ENCODE peak calls at places on chromosomes 1 and 21, in five cellular contexts. One of them, this sample, is unnamed.

GRCh38 chr1:85581138-85581801 is 709 bp downstream of the CCN1 start:
- DNase-seq in stimulated activated CD8-positive, alpha-beta memory T cell treated with anti-CD3 and anti-CD28 coated beads, Interleukin-15, amount 100 ng/mL, for 4 hours: no peak
- DNase-seq in NCI-H1105: peak
- DNase-seq in ovary: peak
- DNase-seq in kidney glomerular epithelial cell: no peak
- DNase-seq in this sample: peak

GRCh38 chr1:177343445-177343844 is 172.7 kb downstream of the BRINP2 start:
- DNase-seq in stimulated activated CD8-positive, alpha-beta memory T cell treated with anti-CD3 and anti-CD28 coated beads, Interleukin-15, amount 100 ng/mL, for 4 hours: no peak
- DNase-seq in NCI-H1105: no peak
- DNase-seq in ovary: no peak
- DNase-seq in kidney glomerular epithelial cell: no peak
- DNase-seq in this sample: no peak

GRCh38 chr1:72412286-72412685 is 129.9 kb upstream of the NEGR1 start:
- DNase-seq in stimulated activated CD8-positive, alpha-beta memory T cell treated with anti-CD3 and anti-CD28 coated beads, Interleukin-15, amount 100 ng/mL, for 4 hours: no peak
- DNase-seq in NCI-H1105: no peak
- DNase-seq in ovary: no peak
- DNase-seq in kidney glomerular epithelial cell: peak
- DNase-seq in this sample: no peak

GRCh38 chr1:52238887-52239707 is 97.2 kb downstream of the ZFYVE9 start:
- DNase-seq in stimulated activated CD8-positive, alpha-beta memory T cell treated with anti-CD3 and anti-CD28 coated beads, Interleukin-15, amount 100 ng/mL, for 4 hours: no peak
- DNase-seq in NCI-H1105: no peak
- DNase-seq in ovary: no peak
- DNase-seq in kidney glomerular epithelial cell: no peak
- DNase-seq in this sample: no peak

GRCh38 chr1:157234705-157235273 is 96.6 kb upstream of the ETV3 start:
- DNase-seq in stimulated activated CD8-positive, alpha-beta memory T cell treated with anti-CD3 and anti-CD28 coated beads, Interleukin-15, amount 100 ng/mL, for 4 hours: no peak
- DNase-seq in NCI-H1105: no peak
- DNase-seq in ovary: no peak
- DNase-seq in kidney glomerular epithelial cell: no peak
- DNase-seq in this sample: no peak

GRCh38 chr1:159177273-159177907 is 6.0 kb downstream of the CADM3 start:
- DNase-seq in stimulated activated CD8-positive, alpha-beta memory T cell treated with anti-CD3 and anti-CD28 coated beads, Interleukin-15, amount 100 ng/mL, for 4 hours: no peak
- DNase-seq in NCI-H1105: no peak
- DNase-seq in ovary: no peak
- DNase-seq in kidney glomerular epithelial cell: peak
- DNase-seq in this sample: no peak

GRCh38 chr1:212482352-212483153 is 49.8 kb downstream of the NENF start:
- DNase-seq in stimulated activated CD8-positive, alpha-beta memory T cell treated with anti-CD3 and anti-CD28 coated beads, Interleukin-15, amount 100 ng/mL, for 4 hours: no peak
- DNase-seq in NCI-H1105: no peak
- DNase-seq in ovary: no peak
- DNase-seq in kidney glomerular epithelial cell: peak
- DNase-seq in this sample: no peak

GRCh38 chr1:172821609-172822274 is 162.8 kb downstream of the FASLG start:
- DNase-seq in stimulated activated CD8-positive, alpha-beta memory T cell treated with anti-CD3 and anti-CD28 coated beads, Interleukin-15, amount 100 ng/mL, for 4 hours: no peak
- DNase-seq in NCI-H1105: no peak
- DNase-seq in ovary: no peak
- DNase-seq in kidney glomerular epithelial cell: no peak
- DNase-seq in this sample: no peak

GRCh38 chr1:83692524-83693336 is 306.2 kb downstream of the TTLL7 start:
- DNase-seq in stimulated activated CD8-positive, alpha-beta memory T cell treated with anti-CD3 and anti-CD28 coated beads, Interleukin-15, amount 100 ng/mL, for 4 hours: no peak
- DNase-seq in NCI-H1105: no peak
- DNase-seq in ovary: no peak
- DNase-seq in kidney glomerular epithelial cell: peak
- DNase-seq in this sample: peak

GRCh38 chr1:171699526-171699925 is 42.3 kb downstream of the VAMP4 start:
- DNase-seq in stimulated activated CD8-positive, alpha-beta memory T cell treated with anti-CD3 and anti-CD28 coated beads, Interleukin-15, amount 100 ng/mL, for 4 hours: no peak
- DNase-seq in NCI-H1105: no peak
- DNase-seq in ovary: no peak
- DNase-seq in kidney glomerular epithelial cell: peak
- DNase-seq in this sample: no peak

GRCh38 chr1:42721926-42722325 is 18.1 kb downstream of the CLDN19 start:
- DNase-seq in stimulated activated CD8-positive, alpha-beta memory T cell treated with anti-CD3 and anti-CD28 coated beads, Interleukin-15, amount 100 ng/mL, for 4 hours: no peak
- DNase-seq in NCI-H1105: no peak
- DNase-seq in ovary: no peak
- DNase-seq in kidney glomerular epithelial cell: no peak
- DNase-seq in this sample: no peak

GRCh38 chr1:212566522-212567479 is 41.8 kb upstream of the ATF3 start:
- DNase-seq in stimulated activated CD8-positive, alpha-beta memory T cell treated with anti-CD3 and anti-CD28 coated beads, Interleukin-15, amount 100 ng/mL, for 4 hours: peak
- DNase-seq in NCI-H1105: peak
- DNase-seq in ovary: peak
- DNase-seq in kidney glomerular epithelial cell: peak
- DNase-seq in this sample: peak

GRCh38 chr21:43869486-43870325 is 4.7 kb downstream of the AGPAT3 start:
- DNase-seq in stimulated activated CD8-positive, alpha-beta memory T cell treated with anti-CD3 and anti-CD28 coated beads, Interleukin-15, amount 100 ng/mL, for 4 hours: no peak
- DNase-seq in NCI-H1105: no peak
- DNase-seq in ovary: no peak
- DNase-seq in kidney glomerular epithelial cell: no peak
- DNase-seq in this sample: no peak

GRCh38 chr1:2853711-2854110 is 52.2 kb upstream of the TTC34 start:
- DNase-seq in stimulated activated CD8-positive, alpha-beta memory T cell treated with anti-CD3 and anti-CD28 coated beads, Interleukin-15, amount 100 ng/mL, for 4 hours: no peak
- DNase-seq in NCI-H1105: no peak
- DNase-seq in ovary: no peak
- DNase-seq in kidney glomerular epithelial cell: no peak
- DNase-seq in this sample: no peak

GRCh38 chr1:218823291-218823900 is 350.3 kb upstream of the LYPLAL1 start:
- DNase-seq in stimulated activated CD8-positive, alpha-beta memory T cell treated with anti-CD3 and anti-CD28 coated beads, Interleukin-15, amount 100 ng/mL, for 4 hours: no peak
- DNase-seq in NCI-H1105: no peak
- DNase-seq in ovary: no peak
- DNase-seq in kidney glomerular epithelial cell: peak
- DNase-seq in this sample: no peak

GRCh38 chr21:33897098-33897497 is 18.5 kb downstream of the ATP5PO start:
- DNase-seq in stimulated activated CD8-positive, alpha-beta memory T cell treated with anti-CD3 and anti-CD28 coated beads, Interleukin-15, amount 100 ng/mL, for 4 hours: no peak
- DNase-seq in NCI-H1105: no peak
- DNase-seq in ovary: no peak
- DNase-seq in kidney glomerular epithelial cell: no peak
- DNase-seq in this sample: no peak

GRCh38 chr1:43743206-43743605 is 35.9 kb downstream of the ST3GAL3 start:
- DNase-seq in stimulated activated CD8-positive, alpha-beta memory T cell treated with anti-CD3 and anti-CD28 coated beads, Interleukin-15, amount 100 ng/mL, for 4 hours: no peak
- DNase-seq in NCI-H1105: peak
- DNase-seq in ovary: no peak
- DNase-seq in kidney glomerular epithelial cell: no peak
- DNase-seq in this sample: no peak

GRCh38 chr1:226675720-226676357 is 63.2 kb downstream of the ITPKB start:
- DNase-seq in stimulated activated CD8-positive, alpha-beta memory T cell treated with anti-CD3 and anti-CD28 coated beads, Interleukin-15, amount 100 ng/mL, for 4 hours: no peak
- DNase-seq in NCI-H1105: no peak
- DNase-seq in ovary: no peak
- DNase-seq in kidney glomerular epithelial cell: no peak
- DNase-seq in this sample: no peak

GRCh38 chr1:236522937-236523703 is 662 bp upstream of the LGALS8 start:
- DNase-seq in stimulated activated CD8-positive, alpha-beta memory T cell treated with anti-CD3 and anti-CD28 coated beads, Interleukin-15, amount 100 ng/mL, for 4 hours: no peak
- DNase-seq in NCI-H1105: no peak
- DNase-seq in ovary: peak
- DNase-seq in kidney glomerular epithelial cell: no peak
- DNase-seq in this sample: no peak

GRCh38 chr1:52386458-52386857 is 17.8 kb downstream of the ORC1 start:
- DNase-seq in stimulated activated CD8-positive, alpha-beta memory T cell treated with anti-CD3 and anti-CD28 coated beads, Interleukin-15, amount 100 ng/mL, for 4 hours: no peak
- DNase-seq in NCI-H1105: no peak
- DNase-seq in ovary: no peak
- DNase-seq in kidney glomerular epithelial cell: no peak
- DNase-seq in this sample: no peak

GRCh38 chr1:204384636-204385354 is 25.1 kb upstream of the PLEKHA6 start:
- DNase-seq in stimulated activated CD8-positive, alpha-beta memory T cell treated with anti-CD3 and anti-CD28 coated beads, Interleukin-15, amount 100 ng/mL, for 4 hours: no peak
- DNase-seq in NCI-H1105: peak
- DNase-seq in ovary: no peak
- DNase-seq in kidney glomerular epithelial cell: peak
- DNase-seq in this sample: no peak

GRCh38 chr1:165816801-165817497 is 10.5 kb upstream of the UCK2 start:
- DNase-seq in stimulated activated CD8-positive, alpha-beta memory T cell treated with anti-CD3 and anti-CD28 coated beads, Interleukin-15, amount 100 ng/mL, for 4 hours: no peak
- DNase-seq in NCI-H1105: no peak
- DNase-seq in ovary: no peak
- DNase-seq in kidney glomerular epithelial cell: no peak
- DNase-seq in this sample: no peak

GRCh38 chr1:7586031-7586941 is 184.8 kb upstream of the VAMP3 start:
- DNase-seq in stimulated activated CD8-positive, alpha-beta memory T cell treated with anti-CD3 and anti-CD28 coated beads, Interleukin-15, amount 100 ng/mL, for 4 hours: no peak
- DNase-seq in NCI-H1105: no peak
- DNase-seq in ovary: peak
- DNase-seq in kidney glomerular epithelial cell: no peak
- DNase-seq in this sample: no peak